ENCODE peak calls at places on chromosomes 6 and 20, in five cellular contexts. I is IMR-90, R is ACHN, E is SW480, C is right atrium auricular region. J is an unnamed sample.

GRCh38 chr6:129490551-129491245 is 219.3 kb downstream of the ARHGAP18 start:
- DNase-seq in C (no peak), R (peak; percentile 93), I (peak; percentile 98), E (peak; percentile 82), J (peak; percentile 12)

GRCh38 chr6:50600280-50600679 is 113.0 kb upstream of the TFAP2D start:
- DNase-seq in I (no peak), C (no peak), R (no peak), E (no peak), J (no peak)

GRCh38 chr20:52031574-52032303 is 159.8 kb downstream of the ZFP64 start:
- DNase-seq in I (peak; percentile 88), E (no peak), C (no peak), R (no peak), J (no peak)

GRCh38 chr6:151434369-151434768 is 17.6 kb downstream of the RMND1 start:
- DNase-seq in I (no peak), E (no peak), R (no peak), C (no peak), J (no peak)

GRCh38 chr20:51379601-51380341 is 162.7 kb downstream of the NFATC2 start:
- DNase-seq in R (no peak), C (no peak), E (no peak), I (no peak), J (no peak)

GRCh38 chr6:27728442-27728841 is 183.8 kb downstream of the OR2B2 start:
- DNase-seq in R (no peak), E (no peak), C (no peak), I (no peak), J (no peak)

GRCh38 chr20:31719644-31720485 is 2.8 kb downstream of the BCL2L1 start:
- DNase-seq in I (no peak), E (peak; percentile 96), C (no peak), R (peak; percentile 98), J (peak; percentile 40)

GRCh38 chr6:74130641-74131040 is 434.6 kb downstream of the CD109 start:
- DNase-seq in C (no peak), R (no peak), I (no peak), E (no peak), J (no peak)

GRCh38 chr20:2365666-2366065 is 15.0 kb upstream of the TGM6 start:
- DNase-seq in C (no peak), R (no peak), E (peak; percentile 8), I (no peak), J (no peak)

GRCh38 chr6:117346142-117346930 is 79.4 kb downstream of the ROS1 start:
- DNase-seq in C (no peak), R (peak; percentile 46), I (peak; percentile 28), E (peak; percentile 45), J (no peak)

GRCh38 chr6:71405416-71405815 is 116.8 kb downstream of the OGFRL1 start:
- DNase-seq in E (no peak), R (no peak), I (no peak), C (no peak), J (no peak)

J was measured in H54.